ENCODE peak calls at places on chromosomes 6 and 20, in five cellular contexts. V is breast epithelium, B is psoas muscle, E is neuronal stem cell, D is endodermal cell. S is an unnamed sample.

GRCh38 chr6:145629478-145629877 is 105.8 kb downstream of the EPM2A start:
- DNase-seq in V (no peak), B (no peak), E (no peak), D (no peak), S (no peak)

GRCh38 chr6:25301358-25301757 is 22.2 kb downstream of the CARMIL1 start:
- DNase-seq in V (no peak), B (no peak), E (no peak), D (no peak), S (no peak)

GRCh38 chr20:53157443-53158408 is 185.6 kb downstream of the TSHZ2 start:
- DNase-seq in V (no peak), B (peak), E (peak), D (peak), S (no peak)

GRCh38 chr6:26216886-26217713 is 129.9 kb downstream of the HFE start:
- DNase-seq in V (peak), B (peak), E (peak), D (peak), S (peak)

GRCh38 chr20:58647814-58648501 is 3.1 kb upstream of the STX16 start:
- DNase-seq in V (peak), B (no peak), E (no peak), D (peak), S (no peak)

GRCh38 chr20:54356726-54357235 is 118.6 kb upstream of the DOK5 start:
- DNase-seq in V (no peak), B (no peak), E (no peak), D (no peak), S (no peak)

GRCh38 chr6:166554316-166554715 is 32.2 kb downstream of the RAMACL start:
- DNase-seq in V (no peak), B (no peak), E (no peak), D (peak), S (no peak)

GRCh38 chr20:24745206-24745605 is 203.9 kb upstream of the CST7 start:
- DNase-seq in V (no peak), B (no peak), E (no peak), D (peak), S (no peak)

GRCh38 chr6:110547266-110547964 is 71.0 kb upstream of the SLC22A16 start:
- DNase-seq in V (no peak), B (no peak), E (no peak), D (no peak), S (no peak)

GRCh38 chr6:10411131-10411914 is 3.6 kb downstream of the TFAP2A start:
- DNase-seq in V (no peak), B (no peak), E (no peak), D (peak), S (no peak)

GRCh38 chr6:23003671-23004598 is 434.6 kb downstream of the HDGFL1 start:
- DNase-seq in V (peak), B (no peak), E (no peak), D (no peak), S (no peak)

GRCh38 chr6:140281794-140282193 is 907.3 kb upstream of the CITED2 start:
- DNase-seq in V (no peak), B (no peak), E (no peak), D (no peak), S (no peak)

GRCh38 chr6:5930143-5930770 is 76.5 kb downstream of the NRN1 start:
- DNase-seq in V (no peak), B (no peak), E (no peak), D (no peak), S (no peak)

GRCh38 chr6:15402401-15403045 is 156.7 kb downstream of the JARID2 start:
- DNase-seq in V (no peak), B (no peak), E (no peak), D (no peak), S (no peak)
- H3K27ac ChIP-seq in V (no peak), B (peak), E (no peak), D (peak), S (peak)

DNA sequence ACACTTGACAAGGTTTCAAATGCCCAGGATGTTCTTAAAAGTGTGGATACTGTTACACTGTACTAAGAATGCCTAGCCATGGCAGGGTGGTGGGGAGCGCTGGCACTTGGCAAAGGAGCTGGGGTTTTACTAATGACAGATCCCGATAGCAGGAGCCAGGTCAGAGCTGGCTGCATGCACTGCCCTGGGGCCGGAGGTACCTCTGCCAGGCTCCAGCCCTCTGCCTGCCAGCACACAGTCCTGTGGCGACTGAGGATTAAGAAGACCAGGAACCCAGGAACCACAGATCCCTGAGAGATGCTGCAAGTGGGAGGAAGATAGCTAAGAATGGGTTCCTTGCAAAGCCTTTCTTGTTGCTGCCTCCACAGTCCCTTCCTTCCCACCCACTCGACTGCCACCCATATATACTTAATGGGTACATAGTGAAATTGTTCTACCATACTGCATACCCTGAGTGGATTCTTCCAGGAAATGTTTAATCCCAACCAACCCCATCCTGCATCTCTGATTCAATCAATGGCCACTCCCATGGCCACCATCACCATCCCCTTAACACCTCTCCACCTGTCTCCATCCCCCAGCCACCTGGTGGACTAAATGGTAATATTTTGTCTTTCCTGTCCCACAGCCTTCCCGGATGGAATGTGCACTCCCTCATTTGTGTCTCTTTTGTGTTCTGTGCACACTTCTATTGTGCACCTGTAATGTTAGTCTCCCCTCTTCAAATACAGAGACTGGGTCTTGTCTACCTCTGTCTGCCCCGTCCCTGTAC is 260.0 kb downstream of the ALDH8A1 start:
- DNase-seq in V (peak), B (no peak), E (no peak), D (no peak), S (peak)
- H3K27ac ChIP-seq in V (no peak), B (peak), E (no peak), D (peak), S (peak)

GRCh38 chr6:142878407-142878806 is 66.6 kb downstream of the HIVEP2 start:
- DNase-seq in V (no peak), B (no peak), E (no peak), D (no peak), S (no peak)
- H3K27ac ChIP-seq in V (no peak), B (peak), E (no peak), D (no peak), S (peak)

GRCh38 chr6:127328043-127328442 is 15.4 kb downstream of the ECHDC1 start:
- DNase-seq in V (no peak), B (no peak), E (no peak), D (no peak), S (no peak)

DNA sequence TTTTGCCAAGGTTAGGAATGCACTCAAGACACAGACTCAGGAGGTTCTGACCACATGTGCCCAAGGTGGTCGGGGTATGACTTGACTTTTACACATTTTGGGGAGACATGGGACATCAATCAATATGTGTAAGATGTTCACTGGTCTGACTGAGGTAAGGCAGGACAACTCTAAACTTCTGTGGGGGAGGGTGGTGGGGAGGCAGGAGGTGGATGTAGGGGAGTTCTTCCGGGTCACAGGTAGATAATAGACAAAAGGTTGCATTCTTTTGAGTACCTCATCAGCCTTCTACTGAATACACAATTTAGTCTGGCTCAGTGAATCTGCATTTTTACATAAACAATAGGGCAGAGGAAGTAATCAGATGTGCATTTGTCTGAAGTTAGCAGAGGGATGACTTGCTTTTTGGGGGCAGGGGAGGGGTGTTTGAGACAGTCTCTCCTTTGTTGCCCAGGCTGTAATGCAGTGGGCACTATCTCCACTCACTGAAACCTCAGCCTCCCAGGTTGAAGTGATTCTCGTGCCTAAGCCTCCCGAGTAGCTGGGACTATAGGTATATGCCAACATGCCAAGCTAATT is 10.9 kb downstream of the ECHDC1 start:
- DNase-seq in V (no peak), B (no peak), E (no peak), D (peak), S (no peak)
- H3K27ac ChIP-seq in V (no peak), B (no peak), E (no peak), D (no peak), S (no peak)

DNA sequence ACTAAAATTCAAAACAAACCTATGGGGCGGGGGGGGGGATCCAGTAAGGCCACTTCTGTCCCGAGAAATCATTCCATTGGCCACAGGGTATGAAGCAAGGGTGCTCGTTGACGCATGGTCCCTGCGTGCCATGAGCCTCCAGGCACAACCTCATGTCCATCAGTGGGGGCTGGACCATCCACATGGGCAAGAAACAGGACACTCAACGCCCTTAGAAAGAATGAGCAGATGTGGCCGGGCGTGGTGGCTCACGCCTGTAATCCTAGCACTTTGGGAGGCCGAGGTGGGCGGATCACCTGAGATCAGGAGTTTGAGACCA is 12.1 kb downstream of the TGM2 start:
- DNase-seq in V (no peak), B (no peak), E (no peak), D (no peak), S (no peak)
- H3K27ac ChIP-seq in V (peak), B (peak), E (no peak), D (no peak), S (no peak)

GRCh38 chr20:48627737-48628128 is 200.1 kb downstream of the PREX1 start:
- DNase-seq in V (no peak), B (no peak), E (no peak), D (no peak), S (no peak)
- H3K27ac ChIP-seq in V (no peak), B (no peak), E (no peak), D (no peak), S (no peak)

GRCh38 chr6:160139420-160139851 is 17.8 kb downstream of the SLC22A1 start:
- DNase-seq in V (no peak), B (no peak), E (no peak), D (peak), S (no peak)
- H3K27ac ChIP-seq in V (no peak), B (no peak), E (no peak), D (no peak), S (no peak)

GRCh38 chr20:36351937-36352336 is 45.8 kb downstream of the DLGAP4 start:
- DNase-seq in V (no peak), B (no peak), E (no peak), D (no peak), S (no peak)
- H3K27ac ChIP-seq in V (no peak), B (no peak), E (no peak), D (no peak), S (no peak)